ENCODE peak calls at places on chromosome 1, in six cellular contexts. I is PC-3, R is body of pancreas, K is astrocyte of the spinal cord, P is fibroblast of lung, E is cardiac fibroblast. M is an unnamed sample.

GRCh38 chr1:95396557-95396956 is 162.5 kb downstream of the RWDD3 start:
- DNase-seq in I (no peak), R (no peak), K (no peak), P (no peak), E (no peak), M (no peak)

GRCh38 chr1:229251185-229251584 is 19.7 kb upstream of the RAB4A start:
- DNase-seq in I (no peak), R (no peak), K (no peak), P (no peak), E (no peak), M (no peak)

GRCh38 chr1:1116701-1117468 is 996 bp upstream of the C1orf159 start:
- DNase-seq in I (peak), R (no peak), K (no peak), P (peak), E (peak), M (no peak)

GRCh38 chr1:33012165-33012564 is 24.5 kb downstream of the AK2 start:
- DNase-seq in I (no peak), R (no peak), K (no peak), P (no peak), E (no peak), M (no peak)

GRCh38 chr1:5488448-5488847 is 503.8 kb downstream of the NPHP4 start:
- DNase-seq in I (no peak), R (no peak), K (no peak), P (no peak), E (no peak), M (no peak)

GRCh38 chr1:5492861-5493260 is 499.4 kb downstream of the NPHP4 start:
- DNase-seq in I (no peak), R (no peak), K (no peak), P (no peak), E (no peak), M (no peak)

GRCh38 chr1:26195805-26196204 is 5.4 kb downstream of the CATSPER4 start:
- DNase-seq in I (no peak), R (no peak), K (no peak), P (no peak), E (no peak), M (no peak)

GRCh38 chr1:172870901-172871606 is 179.7 kb downstream of the TNFSF18 start:
- DNase-seq in I (peak), R (no peak), K (peak), P (peak), E (peak), M (no peak)

GRCh38 chr1:248127653-248128052 is 17.3 kb upstream of the OR2M5 start:
- DNase-seq in I (no peak), R (no peak), K (no peak), P (no peak), E (no peak), M (no peak)

GRCh38 chr1:226603030-226603960 is 54.7 kb downstream of the STUM start:
- DNase-seq in I (peak), R (peak), K (peak), P (peak), E (peak), M (no peak)

GRCh38 chr1:182317489-182318180 is 74.0 kb downstream of the GLUL start:
- DNase-seq in I (no peak), R (peak), K (no peak), P (no peak), E (no peak), M (no peak)

GRCh38 chr1:151990856-151991198 is 2.8 kb downstream of the S100A10 start:
- DNase-seq in I (peak), R (peak), K (peak), P (peak), E (peak), M (no peak)

GRCh38 chr1:112445591-112445990 is 49.6 kb downstream of the CTTNBP2NL start:
- DNase-seq in I (no peak), R (no peak), K (no peak), P (peak), E (no peak), M (no peak)

GRCh38 chr1:53390261-53390660 is 62.4 kb upstream of the LRP8 start:
- DNase-seq in I (no peak), R (peak), K (no peak), P (no peak), E (no peak), M (no peak)

GRCh38 chr1:188089015-188089414 is 1260.3 kb downstream of the PLA2G4A start:
- DNase-seq in I (no peak), R (no peak), K (no peak), P (no peak), E (no peak), M (no peak)

GRCh38 chr1:34884961-34885360 is 25.4 kb upstream of the SMIM12 start:
- DNase-seq in I (no peak), R (no peak), K (no peak), P (no peak), E (no peak), M (no peak)
- H3K4me3 ChIP-seq in I (no peak), R (no peak), K (no peak), P (no peak), E (no peak), M (no peak)

GRCh38 chr1:27592191-27592590 is 11.8 kb downstream of the AHDC1 start:
- DNase-seq in I (no peak), R (no peak), K (no peak), P (no peak), E (no peak), M (no peak)
- H3K4me3 ChIP-seq in I (no peak), R (no peak), K (no peak), P (no peak), E (no peak), M (no peak)

DNA sequence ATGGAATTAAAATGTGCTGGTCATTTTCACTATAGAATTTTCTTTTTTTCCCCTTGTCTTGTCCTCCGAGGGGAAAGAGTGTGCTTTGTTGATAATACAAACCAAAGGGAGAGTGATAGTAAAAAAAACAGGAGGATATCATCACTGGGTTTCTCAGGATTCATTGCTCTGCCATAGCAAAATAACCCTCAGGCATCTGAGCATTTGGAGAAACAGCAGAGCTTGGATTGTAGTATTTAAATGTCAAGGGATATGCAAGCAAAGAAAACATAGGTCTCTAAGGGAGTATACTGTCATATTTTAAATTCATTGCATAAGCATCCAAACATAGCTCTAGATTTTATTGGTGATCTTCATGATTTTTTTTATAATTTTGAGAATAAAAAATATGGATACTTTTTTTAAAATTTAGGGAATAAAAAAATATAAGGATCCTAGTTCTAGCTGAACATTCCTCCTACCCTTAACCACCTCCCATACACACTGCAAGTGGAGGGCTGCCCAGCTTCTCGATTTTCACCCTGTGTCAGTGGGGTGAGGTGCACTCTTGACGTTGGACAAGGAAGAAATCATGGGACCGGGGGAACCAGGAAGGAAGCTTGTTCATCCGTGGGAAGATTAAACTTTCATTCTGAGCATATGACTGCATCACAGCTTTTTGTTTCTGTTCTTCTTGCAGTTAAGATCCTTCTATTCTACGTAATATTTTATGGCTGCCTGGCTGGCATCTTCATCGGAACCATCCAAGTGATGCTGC is 4.4 kb downstream of the ATP1B1 start:
- DNase-seq in I (no peak), R (no peak), K (no peak), P (peak), E (peak), M (no peak)
- H3K4me3 ChIP-seq in I (peak), R (no peak), K (no peak), P (no peak), E (no peak), M (no peak)

GRCh38 chr1:149927535-149928387 is at the start of gene SF3B4:
- DNase-seq in I (peak), R (peak), K (peak), P (peak), E (peak), M (peak)
- H3K4me3 ChIP-seq in I (peak), R (peak), K (peak), P (peak), E (peak), M (peak)

DNA sequence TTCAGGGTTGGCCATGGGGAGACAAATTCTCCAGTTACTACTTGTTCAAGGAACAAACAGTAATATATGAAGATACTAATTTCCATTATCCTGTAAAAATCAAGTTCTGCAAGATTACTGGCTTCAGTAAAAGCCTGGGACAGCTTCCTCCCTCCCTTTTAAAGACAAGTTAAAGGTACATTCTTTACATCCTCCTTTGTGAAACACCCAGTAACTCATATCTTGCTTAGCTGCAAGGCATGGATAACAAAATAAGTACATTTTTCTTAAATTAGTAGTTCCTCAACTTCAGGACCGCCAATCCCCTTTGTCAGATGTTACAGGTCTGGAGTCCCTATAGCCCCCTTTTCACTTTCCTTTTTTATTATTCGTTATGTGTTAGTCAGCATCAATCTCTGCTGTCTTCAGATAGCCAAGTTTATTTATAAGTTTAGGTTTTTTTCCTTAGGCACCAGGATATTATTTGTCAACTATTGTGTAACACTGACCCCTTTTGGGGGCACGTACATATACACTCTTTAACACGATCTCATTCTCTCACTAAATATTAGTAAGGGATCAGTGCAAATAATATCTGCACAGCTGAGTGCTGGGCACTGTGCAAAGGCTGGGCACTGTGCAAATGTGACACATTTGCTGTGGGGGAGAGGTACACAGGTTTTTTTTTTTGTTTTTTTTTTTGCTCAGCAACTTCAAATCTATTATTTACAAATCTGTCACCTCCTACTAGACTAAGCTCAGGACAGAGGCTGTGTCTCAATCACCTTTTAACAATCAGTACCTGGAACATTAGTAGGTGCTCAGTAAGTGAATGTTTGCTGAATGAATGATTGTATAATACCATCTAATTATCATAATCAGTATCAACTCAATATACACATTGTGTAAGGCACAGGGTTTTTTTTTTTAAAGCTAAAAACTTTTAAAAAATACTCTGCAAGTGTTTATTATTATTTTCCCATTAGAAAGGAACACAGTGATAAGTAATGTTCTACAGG is 9.6 kb downstream of the ERRFI1 start:
- DNase-seq in I (peak), R (no peak), K (peak), P (peak), E (peak), M (no peak)
- H3K4me3 ChIP-seq in I (peak), R (no peak), K (no peak), P (no peak), E (no peak), M (no peak)

GRCh38 chr1:155169541-155169940 is 3.6 kb downstream of the KRTCAP2 start:
- DNase-seq in I (no peak), R (no peak), K (no peak), P (no peak), E (no peak), M (no peak)

GRCh38 chr1:155166006-155166372 is 7.1 kb downstream of the KRTCAP2 start:
- DNase-seq in I (no peak), R (no peak), K (no peak), P (no peak), E (no peak), M (no peak)

GRCh38 chr1:155166373-155167165 is 6.5 kb downstream of the KRTCAP2 start:
- DNase-seq in I (no peak), R (peak), K (no peak), P (no peak), E (peak), M (no peak)

GRCh38 chr1:155168456-155169210 is 4.5 kb downstream of the KRTCAP2 start:
- DNase-seq in I (no peak), R (no peak), K (no peak), P (no peak), E (no peak), M (no peak)

DNA sequence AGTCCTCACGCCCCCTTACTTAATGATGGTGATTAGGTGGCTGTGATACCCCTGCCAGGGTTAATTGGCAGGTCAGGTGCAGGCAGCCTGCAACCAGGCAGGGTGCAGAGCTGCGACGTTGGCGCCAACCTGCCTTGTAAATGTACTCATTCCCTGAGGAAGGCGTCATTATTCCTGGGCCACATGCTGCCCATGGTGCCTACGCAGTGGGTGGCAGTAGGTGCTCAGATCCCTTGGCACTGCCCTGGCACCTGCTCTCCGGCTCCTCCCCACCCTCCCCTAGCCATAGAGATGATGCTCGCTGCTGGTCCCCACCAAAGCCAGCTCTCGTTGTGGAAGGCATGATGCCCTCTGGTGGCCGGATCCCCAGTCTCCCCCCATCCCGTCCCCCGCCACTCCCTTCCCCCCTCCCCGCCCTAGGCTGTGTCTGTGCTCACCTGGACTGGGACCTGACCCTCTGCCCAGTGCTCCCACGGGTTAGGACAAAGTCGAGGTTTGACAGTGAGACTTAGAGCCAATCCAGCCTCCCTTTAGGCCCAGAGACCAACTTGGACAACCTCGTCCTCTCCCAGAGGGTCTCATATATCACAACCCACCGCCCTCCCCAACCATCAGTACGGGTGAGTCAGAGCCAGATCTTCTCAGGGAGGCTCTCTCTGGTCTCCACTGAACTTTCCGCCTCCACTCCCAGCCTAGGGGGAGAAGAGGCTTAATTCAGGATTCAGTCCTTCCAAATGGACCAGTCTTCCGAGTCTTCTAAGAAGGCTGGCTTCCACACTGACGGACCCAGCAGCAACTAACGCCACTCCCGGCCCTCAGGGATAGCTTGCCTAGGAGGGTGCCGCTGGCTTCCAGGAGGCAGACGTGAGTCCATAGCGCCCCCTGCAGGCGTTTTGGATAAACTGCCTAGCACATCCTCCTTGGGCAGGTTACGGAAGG is 5.7 kb downstream of the KRTCAP2 start:
- DNase-seq in I (peak), R (peak), K (peak), P (peak), E (peak), M (peak)
- H3K4me3 ChIP-seq in I (peak), R (no peak), K (no peak), P (no peak), E (no peak), M (peak)

DNA sequence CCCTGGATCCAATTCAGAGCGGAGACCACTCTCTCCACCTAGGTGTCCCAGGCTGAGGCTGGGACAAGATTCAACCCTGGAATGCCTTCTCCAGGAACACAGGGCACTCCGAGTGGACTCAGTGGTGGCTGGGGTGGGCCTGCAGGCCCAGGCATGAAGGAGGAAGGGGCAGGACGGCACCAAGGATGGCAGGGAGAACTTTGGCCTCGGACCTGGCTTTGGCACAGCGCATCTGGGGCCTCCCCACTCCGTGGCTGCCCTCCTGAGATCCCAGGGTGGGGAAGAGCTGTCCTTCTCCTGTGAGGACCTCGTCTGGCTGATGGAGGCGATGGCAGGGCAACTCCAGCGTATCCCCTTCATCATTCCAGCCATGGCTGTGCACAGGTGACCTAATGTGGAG is 35.6 kb downstream of the DHCR24 start:
- DNase-seq in I (no peak), R (no peak), K (no peak), P (no peak), E (no peak), M (no peak)
- H3K4me3 ChIP-seq in I (no peak), R (no peak), K (no peak), P (no peak), E (no peak), M (no peak)

GRCh38 chr1:211261229-211261628 is 2.1 kb downstream of the RCOR3 start:
- DNase-seq in I (no peak), R (no peak), K (no peak), P (no peak), E (no peak), M (no peak)
- H3K4me3 ChIP-seq in I (peak), R (no peak), K (peak), P (peak), E (peak), M (peak)